ENCODE peak calls at places on chromosomes 1 and 21, in six cellular contexts. One of them, this sample, is unnamed.

GRCh38 chr1:226875641-226876295 is 5.4 kb downstream of the PSEN2 start:
- DNase-seq in WTC11: peak
- DNase-seq in A549: peak
- DNase-seq in upper lobe of right lung: peak
- DNase-seq in astrocyte of the spinal cord: peak
- DNase-seq in dorsolateral prefrontal cortex: no peak
- DNase-seq in this sample: no peak

GRCh38 chr1:29162476-29163138 is 19.1 kb downstream of the SRSF4 start:
- DNase-seq in WTC11: no peak
- DNase-seq in A549: no peak
- DNase-seq in upper lobe of right lung: no peak
- DNase-seq in astrocyte of the spinal cord: peak
- DNase-seq in dorsolateral prefrontal cortex: no peak
- DNase-seq in this sample: no peak

GRCh38 chr1:30036666-30037065 is 686.7 kb downstream of the MATN1 start:
- DNase-seq in WTC11: no peak
- DNase-seq in A549: no peak
- DNase-seq in upper lobe of right lung: no peak
- DNase-seq in astrocyte of the spinal cord: no peak
- DNase-seq in dorsolateral prefrontal cortex: no peak
- DNase-seq in this sample: no peak

GRCh38 chr1:88509369-88509768 is 174.7 kb upstream of the PKN2 start:
- DNase-seq in WTC11: no peak
- DNase-seq in A549: no peak
- DNase-seq in upper lobe of right lung: no peak
- DNase-seq in astrocyte of the spinal cord: no peak
- DNase-seq in dorsolateral prefrontal cortex: no peak
- DNase-seq in this sample: no peak

GRCh38 chr1:80248886-80249285 is 1242.4 kb upstream of the ADGRL4 start:
- DNase-seq in WTC11: no peak
- DNase-seq in A549: no peak
- DNase-seq in upper lobe of right lung: no peak
- DNase-seq in astrocyte of the spinal cord: no peak
- DNase-seq in dorsolateral prefrontal cortex: no peak
- DNase-seq in this sample: no peak

GRCh38 chr1:151972533-151973270 is 21.0 kb downstream of the S100A10 start:
- DNase-seq in WTC11: no peak
- DNase-seq in A549: peak
- DNase-seq in upper lobe of right lung: no peak
- DNase-seq in astrocyte of the spinal cord: peak
- DNase-seq in dorsolateral prefrontal cortex: no peak
- DNase-seq in this sample: no peak

GRCh38 chr1:92838519-92838918 is 6.7 kb downstream of the RPL5 start:
- DNase-seq in WTC11: no peak
- DNase-seq in A549: no peak
- DNase-seq in upper lobe of right lung: no peak
- DNase-seq in astrocyte of the spinal cord: no peak
- DNase-seq in dorsolateral prefrontal cortex: no peak
- DNase-seq in this sample: no peak

GRCh38 chr1:47186267-47187185 is 3.3 kb downstream of the PDZK1IP1 start:
- DNase-seq in WTC11: no peak
- DNase-seq in A549: no peak
- DNase-seq in upper lobe of right lung: peak
- DNase-seq in astrocyte of the spinal cord: no peak
- DNase-seq in dorsolateral prefrontal cortex: no peak
- DNase-seq in this sample: no peak

GRCh38 chr1:32791881-32792280 is 25.3 kb downstream of the YARS1 start:
- DNase-seq in WTC11: no peak
- DNase-seq in A549: peak
- DNase-seq in upper lobe of right lung: no peak
- DNase-seq in astrocyte of the spinal cord: no peak
- DNase-seq in dorsolateral prefrontal cortex: no peak
- DNase-seq in this sample: no peak

GRCh38 chr1:245090491-245091090 is 64.2 kb upstream of the KIF26B start:
- DNase-seq in WTC11: no peak
- DNase-seq in A549: no peak
- DNase-seq in upper lobe of right lung: no peak
- DNase-seq in astrocyte of the spinal cord: no peak
- DNase-seq in dorsolateral prefrontal cortex: no peak
- DNase-seq in this sample: no peak

GRCh38 chr1:208025036-208025435 is 114.1 kb upstream of the CD34 start:
- DNase-seq in WTC11: no peak
- DNase-seq in A549: no peak
- DNase-seq in upper lobe of right lung: peak
- DNase-seq in astrocyte of the spinal cord: peak
- DNase-seq in dorsolateral prefrontal cortex: peak
- DNase-seq in this sample: peak

GRCh38 chr21:28944296-28944695 is 48.4 kb downstream of the LTN1 start:
- DNase-seq in WTC11: no peak
- DNase-seq in A549: no peak
- DNase-seq in upper lobe of right lung: no peak
- DNase-seq in astrocyte of the spinal cord: no peak
- DNase-seq in dorsolateral prefrontal cortex: peak
- DNase-seq in this sample: no peak

GRCh38 chr1:229222081-229222480 is 48.8 kb upstream of the RAB4A start:
- DNase-seq in WTC11: no peak
- DNase-seq in A549: no peak
- DNase-seq in upper lobe of right lung: no peak
- DNase-seq in astrocyte of the spinal cord: no peak
- DNase-seq in dorsolateral prefrontal cortex: no peak
- DNase-seq in this sample: no peak

GRCh38 chr1:26276432-26276838 is 3.5 kb upstream of the SH3BGRL3 start:
- DNase-seq in WTC11: no peak
- DNase-seq in A549: no peak
- DNase-seq in upper lobe of right lung: no peak
- DNase-seq in astrocyte of the spinal cord: no peak
- DNase-seq in dorsolateral prefrontal cortex: no peak
- DNase-seq in this sample: no peak

GRCh38 chr1:185401019-185401418 is 84.0 kb upstream of the IVNS1ABP start:
- DNase-seq in WTC11: peak
- DNase-seq in A549: no peak
- DNase-seq in upper lobe of right lung: no peak
- DNase-seq in astrocyte of the spinal cord: peak
- DNase-seq in dorsolateral prefrontal cortex: no peak
- DNase-seq in this sample: no peak

GRCh38 chr1:182794802-182795201 is 5.2 kb downstream of the NPL start:
- DNase-seq in WTC11: no peak
- DNase-seq in A549: no peak
- DNase-seq in upper lobe of right lung: no peak
- DNase-seq in astrocyte of the spinal cord: no peak
- DNase-seq in dorsolateral prefrontal cortex: no peak
- DNase-seq in this sample: no peak

DNA sequence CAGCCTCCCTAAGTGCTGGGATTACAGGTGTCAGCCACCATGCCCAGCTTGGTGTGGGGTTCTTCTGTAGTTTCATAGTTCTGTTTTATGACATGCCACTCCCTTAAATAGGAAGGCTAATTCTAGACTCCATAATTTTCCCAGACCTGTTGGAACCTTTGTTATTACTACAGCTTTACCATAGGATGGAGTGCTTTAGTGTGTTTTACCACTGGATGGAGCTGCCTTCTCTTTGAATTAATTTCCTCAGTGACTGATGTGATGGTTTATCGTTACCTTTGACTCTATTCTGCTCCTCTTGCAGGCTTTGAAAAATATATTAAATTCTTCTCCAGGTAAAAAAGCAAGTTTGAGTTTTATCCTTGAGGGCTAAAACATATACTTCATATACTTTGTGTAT is 84.6 kb upstream of the NEK7 start:
- DNase-seq in WTC11: no peak
- DNase-seq in A549: no peak
- DNase-seq in upper lobe of right lung: no peak
- DNase-seq in astrocyte of the spinal cord: no peak
- DNase-seq in dorsolateral prefrontal cortex: no peak
- DNase-seq in this sample: no peak
- TF ChIP-seq CTCF in WTC11: no peak
- TF ChIP-seq CTCF in A549: no peak
- TF ChIP-seq CTCF in upper lobe of right lung: peak
- TF ChIP-seq CTCF in astrocyte of the spinal cord: peak
- TF ChIP-seq CTCF in dorsolateral prefrontal cortex: no peak
- TF ChIP-seq CTCF in this sample: peak

GRCh38 chr1:116374340-116375164 is 1.5 kb downstream of the ATP1A1 start:
- DNase-seq in WTC11: peak
- DNase-seq in A549: no peak
- DNase-seq in upper lobe of right lung: no peak
- DNase-seq in astrocyte of the spinal cord: no peak
- DNase-seq in dorsolateral prefrontal cortex: no peak
- DNase-seq in this sample: no peak

GRCh38 chr1:116373451-116374339 is 651 bp downstream of the ATP1A1 start:
- DNase-seq in WTC11: peak
- DNase-seq in A549: no peak
- DNase-seq in upper lobe of right lung: peak
- DNase-seq in astrocyte of the spinal cord: peak
- DNase-seq in dorsolateral prefrontal cortex: peak
- DNase-seq in this sample: no peak

GRCh38 chr1:116372186-116372585 is 858 bp upstream of the ATP1A1 start:
- DNase-seq in WTC11: peak
- DNase-seq in A549: no peak
- DNase-seq in upper lobe of right lung: no peak
- DNase-seq in astrocyte of the spinal cord: no peak
- DNase-seq in dorsolateral prefrontal cortex: no peak
- DNase-seq in this sample: no peak

GRCh38 chr1:116375165-116375883 is 2.3 kb downstream of the ATP1A1 start:
- DNase-seq in WTC11: no peak
- DNase-seq in A549: no peak
- DNase-seq in upper lobe of right lung: no peak
- DNase-seq in astrocyte of the spinal cord: no peak
- DNase-seq in dorsolateral prefrontal cortex: no peak
- DNase-seq in this sample: no peak

DNA sequence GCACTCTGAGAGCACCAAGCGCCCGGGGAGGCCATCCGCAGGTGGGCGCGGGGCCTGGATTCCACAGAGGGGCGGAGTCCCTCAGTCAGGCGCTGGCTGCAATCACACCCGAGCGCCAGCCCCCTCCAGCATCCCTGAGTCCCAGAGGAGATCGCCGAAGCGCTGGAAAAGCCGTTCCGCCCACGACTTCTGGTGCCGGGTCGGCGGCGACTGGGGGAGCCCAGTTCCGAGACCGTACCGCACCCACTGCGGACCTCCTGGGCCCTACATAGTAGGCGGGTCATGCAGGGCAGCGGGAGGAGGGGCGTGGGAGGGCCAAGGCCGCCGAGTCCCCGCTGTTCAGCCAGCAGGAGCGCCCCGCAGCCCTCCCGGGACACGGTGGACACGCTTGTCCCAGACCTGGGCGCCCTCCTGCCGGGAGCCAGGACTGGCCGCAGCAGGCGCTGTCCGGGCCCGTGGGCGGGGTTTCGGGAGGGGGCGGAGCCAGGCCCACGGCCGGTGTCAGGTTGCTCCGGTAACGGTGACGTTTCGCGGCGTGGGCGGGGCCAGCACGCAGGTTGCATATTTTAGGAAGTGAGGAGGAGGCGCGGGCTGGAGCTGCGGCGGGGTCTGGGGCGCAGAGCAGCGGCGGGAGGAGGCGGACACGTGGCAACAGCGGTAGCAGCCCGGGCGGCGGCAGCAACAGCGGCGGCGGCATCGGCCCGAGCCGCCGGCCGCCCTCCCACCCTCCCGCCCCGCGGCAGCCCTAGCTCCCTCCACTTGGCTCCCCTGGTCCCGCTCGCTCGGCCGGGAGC is at the start of gene ATP1A1:
- DNase-seq in WTC11: peak
- DNase-seq in A549: peak
- DNase-seq in upper lobe of right lung: peak
- DNase-seq in astrocyte of the spinal cord: peak
- DNase-seq in dorsolateral prefrontal cortex: peak
- DNase-seq in this sample: peak
- TF ChIP-seq CTCF in WTC11: no peak
- TF ChIP-seq CTCF in A549: no peak
- TF ChIP-seq CTCF in upper lobe of right lung: no peak
- TF ChIP-seq CTCF in astrocyte of the spinal cord: no peak
- TF ChIP-seq CTCF in dorsolateral prefrontal cortex: no peak
- TF ChIP-seq CTCF in this sample: peak

GRCh38 chr1:155966135-155966534 is 12.2 kb downstream of the ARHGEF2 start:
- DNase-seq in WTC11: peak
- DNase-seq in A549: no peak
- DNase-seq in upper lobe of right lung: no peak
- DNase-seq in astrocyte of the spinal cord: no peak
- DNase-seq in dorsolateral prefrontal cortex: no peak
- DNase-seq in this sample: no peak
- TF ChIP-seq CTCF in WTC11: no peak
- TF ChIP-seq CTCF in A549: no peak
- TF ChIP-seq CTCF in upper lobe of right lung: peak
- TF ChIP-seq CTCF in astrocyte of the spinal cord: peak
- TF ChIP-seq CTCF in dorsolateral prefrontal cortex: peak
- TF ChIP-seq CTCF in this sample: no peak

GRCh38 chr1:196309386-196309785 is 298.9 kb downstream of the KCNT2 start:
- DNase-seq in WTC11: no peak
- DNase-seq in A549: no peak
- DNase-seq in upper lobe of right lung: no peak
- DNase-seq in astrocyte of the spinal cord: peak
- DNase-seq in dorsolateral prefrontal cortex: no peak
- DNase-seq in this sample: peak
- TF ChIP-seq CTCF in WTC11: no peak
- TF ChIP-seq CTCF in A549: peak
- TF ChIP-seq CTCF in upper lobe of right lung: no peak
- TF ChIP-seq CTCF in astrocyte of the spinal cord: peak
- TF ChIP-seq CTCF in dorsolateral prefrontal cortex: peak
- TF ChIP-seq CTCF in this sample: peak

DNA sequence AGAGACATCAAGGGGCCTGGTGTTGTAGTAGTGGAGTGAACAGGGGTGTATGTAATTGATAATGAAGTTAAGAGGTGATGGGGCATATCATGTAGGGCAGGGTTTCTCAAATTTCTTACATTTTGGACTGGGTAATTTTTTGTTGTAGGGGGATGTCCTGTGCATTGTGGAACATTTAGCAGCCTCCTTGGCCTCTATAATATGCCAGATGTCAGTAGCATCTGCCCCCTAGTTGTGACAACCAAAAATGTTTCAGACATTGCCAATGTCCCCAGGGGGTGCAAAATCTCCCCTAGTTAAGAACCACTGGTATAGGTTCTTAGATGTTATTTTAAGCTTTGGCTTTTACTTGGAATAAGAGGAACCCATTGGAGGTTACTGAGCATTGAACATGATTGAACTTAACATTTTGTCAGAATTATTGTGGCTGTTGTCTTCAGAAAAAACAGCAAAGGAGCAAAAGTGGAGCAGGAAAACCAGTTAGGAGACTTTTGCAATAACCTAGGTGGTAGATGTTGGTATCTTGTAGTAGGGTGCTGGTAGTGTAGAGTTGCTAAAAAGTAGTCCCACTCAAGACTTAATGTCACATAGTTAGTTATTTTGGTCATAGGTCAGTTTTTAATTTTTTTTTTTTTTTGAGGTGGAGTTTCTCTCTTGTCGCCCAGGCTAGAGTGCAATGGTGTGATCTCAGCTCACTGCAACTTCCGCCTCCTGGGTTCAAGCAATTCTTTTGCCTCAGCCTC is 6.2 kb downstream of the ZNF326 start:
- DNase-seq in WTC11: no peak
- DNase-seq in A549: no peak
- DNase-seq in upper lobe of right lung: no peak
- DNase-seq in astrocyte of the spinal cord: no peak
- DNase-seq in dorsolateral prefrontal cortex: no peak
- DNase-seq in this sample: no peak
- TF ChIP-seq CTCF in WTC11: no peak
- TF ChIP-seq CTCF in A549: no peak
- TF ChIP-seq CTCF in upper lobe of right lung: no peak
- TF ChIP-seq CTCF in astrocyte of the spinal cord: no peak
- TF ChIP-seq CTCF in dorsolateral prefrontal cortex: no peak
- TF ChIP-seq CTCF in this sample: no peak

This sample was measured in AG09319.